ENCODE peak calls at places on chromosomes 7 and 10, in five cellular contexts. C, H, O, F and V are unnamed samples.

GRCh38 chr10:22825841-22826240 is 102.0 kb upstream of the ARMC3 start:
- DNase-seq in C (no peak), H (no peak), O (no peak), F (no peak), V (no peak)

GRCh38 chr10:20668985-20669384 is 228.1 kb downstream of the NEBL start:
- DNase-seq in C (no peak), H (no peak), O (no peak), F (no peak), V (no peak)

GRCh38 chr10:50604823-50605222 is 18.9 kb downstream of the SGMS1 start:
- DNase-seq in C (no peak), H (no peak), O (no peak), F (no peak), V (no peak)

GRCh38 chr10:51001587-51001986 is 72.7 kb upstream of the PRKG1 start:
- DNase-seq in C (no peak), H (no peak), O (no peak), F (no peak), V (peak; percentile 43)

GRCh38 chr10:1149793-1150637 is 93.8 kb downstream of the WDR37 start:
- DNase-seq in C (no peak), H (no peak), O (no peak), F (no peak), V (peak; percentile 40)

GRCh38 chr7:24729365-24730017 is 27.8 kb downstream of the GSDME start:
- DNase-seq in C (no peak), H (no peak), O (no peak), F (peak; percentile 45), V (no peak)

GRCh38 chr10:17479822-17480221 is 25.4 kb upstream of the ST8SIA6 start:
- DNase-seq in C (no peak), H (no peak), O (no peak), F (no peak), V (no peak)

GRCh38 chr7:74606101-74606908 is 51.2 kb upstream of the GTF2I start:
- DNase-seq in C (peak; percentile 33), H (no peak), O (peak; percentile 35), F (peak; percentile 50), V (peak; percentile 19)

GRCh38 chr7:112110175-112110574 is 96.0 kb downstream of the DOCK4 start:
- DNase-seq in C (no peak), H (no peak), O (no peak), F (no peak), V (no peak)

GRCh38 chr7:112105584-112106540 is 100.3 kb downstream of the DOCK4 start:
- DNase-seq in C (no peak), H (no peak), O (no peak), F (no peak), V (no peak)

GRCh38 chr7:112108984-112109383 is 97.2 kb downstream of the DOCK4 start:
- DNase-seq in C (no peak), H (no peak), O (no peak), F (no peak), V (no peak)

GRCh38 chr7:112112822-112113255 is 93.4 kb downstream of the DOCK4 start:
- DNase-seq in C (peak; percentile 57), H (peak; percentile 27), O (peak; percentile 30), F (no peak), V (peak; percentile 71)

GRCh38 chr7:112110651-112111050 is 95.5 kb downstream of the DOCK4 start:
- DNase-seq in C (no peak), H (no peak), O (no peak), F (no peak), V (no peak)
- TF ChIP-seq CTCF in C (no peak), H (no peak), O (no peak), F (no peak), V (no peak)

GRCh38 chr7:19112290-19113000 is 5.0 kb downstream of the TWIST1 start:
- DNase-seq in C (no peak), H (no peak), O (no peak), F (peak; percentile 18), V (peak; percentile 60)

GRCh38 chr7:19111474-19112143 is 5.8 kb downstream of the TWIST1 start:
- DNase-seq in C (no peak), H (no peak), O (no peak), F (no peak), V (peak; percentile 31)

GRCh38 chr7:19113855-19114590 is 3.4 kb downstream of the TWIST1 start:
- DNase-seq in C (no peak), H (no peak), O (no peak), F (no peak), V (peak; percentile 32)

GRCh38 chr7:19114591-19114855 is 2.9 kb downstream of the TWIST1 start:
- DNase-seq in C (no peak), H (no peak), O (no peak), F (no peak), V (peak; percentile 37)

GRCh38 chr7:19113001-19113349 is 4.5 kb downstream of the TWIST1 start:
- DNase-seq in C (no peak), H (no peak), O (no peak), F (no peak), V (no peak)
- H3K4me3 ChIP-seq in C (no peak overlapping the region), H (peak overlapping the region; percentile 95), O (no peak overlapping the region), F (no peak overlapping the region), V (peak overlapping the region; percentile 99)

GRCh38 chr7:2474224-2474623 is 2.0 kb downstream of the GRIFIN start:
- DNase-seq in C (no peak), H (no peak), O (no peak), F (no peak), V (no peak)

GRCh38 chr7:2475678-2476015 is 551 bp downstream of the GRIFIN start:
- DNase-seq in C (no peak), H (no peak), O (no peak), F (no peak), V (no peak)

GRCh38 chr7:2473496-2474180 is 2.6 kb downstream of the GRIFIN start:
- DNase-seq in C (no peak), H (no peak), O (no peak), F (no peak), V (no peak)

GRCh38 chr7:2476298-2476697 is at the start of gene GRIFIN:
- DNase-seq in C (no peak), H (no peak), O (no peak), F (no peak), V (no peak)

GRCh38 chr7:2474813-2475677 is 1.2 kb downstream of the GRIFIN start:
- DNase-seq in C (no peak), H (no peak), O (no peak), F (no peak), V (no peak)
- TF ChIP-seq CTCF in C (no peak), H (no peak), O (no peak), F (no peak), V (no peak)

DNA sequence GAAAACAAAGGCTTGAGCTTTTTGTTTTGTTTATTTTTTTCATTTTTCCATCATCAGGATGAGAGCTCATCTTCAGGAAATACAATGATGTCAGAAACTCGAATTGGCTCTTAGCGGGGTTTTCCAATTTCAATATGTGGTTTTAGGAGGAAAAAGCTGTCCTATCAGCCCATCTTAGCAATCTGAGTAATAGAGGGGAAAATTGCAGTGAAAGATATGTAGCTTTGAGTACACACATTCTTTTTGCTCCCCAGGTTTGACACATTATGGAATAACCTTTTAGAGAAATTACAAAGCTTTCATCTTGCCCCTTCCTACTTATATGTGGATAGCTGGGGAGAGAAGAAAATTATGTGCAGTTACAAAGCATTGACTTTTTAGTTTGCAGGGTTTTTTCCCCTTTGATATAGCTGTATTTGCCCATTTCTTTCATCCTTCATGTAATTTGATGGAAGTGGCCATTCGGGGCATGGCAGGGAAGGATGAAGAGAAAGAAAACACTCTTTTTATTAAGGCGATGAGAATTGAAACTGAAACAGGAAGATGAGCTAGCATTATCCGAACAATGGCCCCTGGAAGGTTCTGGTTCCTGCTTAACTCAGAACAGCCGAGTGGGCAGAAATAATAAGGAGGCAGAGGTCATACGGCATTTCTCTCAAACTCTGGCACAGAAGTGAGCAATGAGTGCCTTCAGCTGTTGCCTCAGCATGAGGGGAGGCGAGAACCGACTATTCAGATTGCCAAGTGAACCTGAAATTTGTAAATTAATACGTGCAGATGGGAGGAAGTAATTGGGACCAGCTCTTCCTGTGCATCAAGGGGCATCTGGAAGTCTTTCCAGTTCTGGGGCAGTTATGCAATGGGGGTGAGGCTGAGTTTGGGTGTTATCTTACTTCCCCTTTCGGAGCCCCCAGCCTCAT is 113.3 kb upstream of the MYO3A start:
- DNase-seq in C (peak; percentile 69), H (no peak), O (no peak), F (no peak), V (no peak)
- H3K4me3 ChIP-seq in C (peak overlapping the region; percentile 32), H (no peak overlapping the region), O (no peak overlapping the region), F (no peak overlapping the region), V (no peak overlapping the region)